ENCODE peak calls at places on chromosomes 6 and 20, in five cellular contexts. One of them, this sample, is unnamed.

GRCh38 chr6:109442393-109442924 is 1.9 kb downstream of the SMPD2 start:
- DNase-seq in mucosa of gallbladder: no peak
- DNase-seq in NCI-H1417: no peak
- DNase-seq in KBM-7: no peak
- DNase-seq in HuH-7: no peak
- DNase-seq in this sample: no peak

GRCh38 chr6:9576521-9576920 is 838.4 kb downstream of the TFAP2A start:
- DNase-seq in mucosa of gallbladder: no peak
- DNase-seq in NCI-H1417: no peak
- DNase-seq in KBM-7: no peak
- DNase-seq in HuH-7: no peak
- DNase-seq in this sample: no peak

GRCh38 chr20:34512266-34512954 is 3.8 kb upstream of the DYNLRB1 start:
- DNase-seq in mucosa of gallbladder: no peak
- DNase-seq in NCI-H1417: no peak
- DNase-seq in KBM-7: no peak
- DNase-seq in HuH-7: no peak
- DNase-seq in this sample: no peak

GRCh38 chr6:1856381-1856780 is 246.7 kb downstream of the FOXC1 start:
- DNase-seq in mucosa of gallbladder: peak
- DNase-seq in NCI-H1417: peak
- DNase-seq in KBM-7: no peak
- DNase-seq in HuH-7: no peak
- DNase-seq in this sample: peak

GRCh38 chr6:132687306-132687705 is 26.5 kb downstream of the VNN1 start:
- DNase-seq in mucosa of gallbladder: no peak
- DNase-seq in NCI-H1417: no peak
- DNase-seq in KBM-7: no peak
- DNase-seq in HuH-7: no peak
- DNase-seq in this sample: no peak

GRCh38 chr6:15063253-15063853 is 182.5 kb upstream of the JARID2 start:
- DNase-seq in mucosa of gallbladder: peak
- DNase-seq in NCI-H1417: no peak
- DNase-seq in KBM-7: peak
- DNase-seq in HuH-7: no peak
- DNase-seq in this sample: peak

GRCh38 chr6:148037496-148037895 is 305.1 kb upstream of the SASH1 start:
- DNase-seq in mucosa of gallbladder: no peak
- DNase-seq in NCI-H1417: peak
- DNase-seq in KBM-7: no peak
- DNase-seq in HuH-7: no peak
- DNase-seq in this sample: no peak

GRCh38 chr20:17969884-17970409 is 1.1 kb downstream of the MGME1 start:
- DNase-seq in mucosa of gallbladder: peak
- DNase-seq in NCI-H1417: peak
- DNase-seq in KBM-7: peak
- DNase-seq in HuH-7: no peak
- DNase-seq in this sample: peak

GRCh38 chr6:107535626-107536025 is 45.7 kb downstream of the SOBP start:
- DNase-seq in mucosa of gallbladder: no peak
- DNase-seq in NCI-H1417: no peak
- DNase-seq in KBM-7: no peak
- DNase-seq in HuH-7: no peak
- DNase-seq in this sample: no peak

GRCh38 chr6:1552296-1552761 is 57.4 kb upstream of the FOXC1 start:
- DNase-seq in mucosa of gallbladder: no peak
- DNase-seq in NCI-H1417: no peak
- DNase-seq in KBM-7: peak
- DNase-seq in HuH-7: peak
- DNase-seq in this sample: no peak

GRCh38 chr6:156557269-156557885 is 219.8 kb upstream of the ARID1B start:
- DNase-seq in mucosa of gallbladder: peak
- DNase-seq in NCI-H1417: peak
- DNase-seq in KBM-7: peak
- DNase-seq in HuH-7: no peak
- DNase-seq in this sample: no peak

GRCh38 chr6:100704941-100705340 is 176.2 kb downstream of the ASCC3 start:
- DNase-seq in mucosa of gallbladder: no peak
- DNase-seq in NCI-H1417: no peak
- DNase-seq in KBM-7: no peak
- DNase-seq in HuH-7: no peak
- DNase-seq in this sample: no peak

GRCh38 chr6:167898673-167899311 is 72.1 kb downstream of the AFDN start:
- DNase-seq in mucosa of gallbladder: no peak
- DNase-seq in NCI-H1417: no peak
- DNase-seq in KBM-7: peak
- DNase-seq in HuH-7: no peak
- DNase-seq in this sample: peak